ENCODE peak calls at places on chromosome 5, in four cellular contexts. W is HFFc6, R is neural crest cell, B is bronchial epithelial cell. F is an unnamed sample.

GRCh38 chr5:107739661-107740060 is 68.9 kb upstream of the EFNA5 start:
- DNase-seq in R (no peak), B (peak), W (no peak), F (no peak)

GRCh38 chr5:59744531-59744992 is 149.0 kb downstream of the PDE4D start:
- DNase-seq in W (peak), B (peak), R (no peak), F (no peak)

GRCh38 chr5:173554038-173554955 is 62.2 kb downstream of the BOD1 start:
- DNase-seq in W (no peak), B (no peak), R (no peak), F (no peak)

GRCh38 chr5:172150514-172151425 is 37.3 kb downstream of the STK10 start:
- DNase-seq in B (no peak), R (no peak), W (no peak), F (no peak)

GRCh38 chr5:96968074-96968473 is 32.2 kb downstream of the LNPEP start:
- DNase-seq in B (peak), R (no peak), W (peak), F (no peak)

GRCh38 chr5:8828596-8829321 is 717.1 kb downstream of the SEMA5A start:
- DNase-seq in R (no peak), B (no peak), W (peak), F (no peak)

GRCh38 chr5:43020294-43020711 is 19.8 kb downstream of the ANXA2R start:
- DNase-seq in R (no peak), B (no peak), W (no peak), F (no peak)

GRCh38 chr5:74109344-74109743 is 483.3 kb downstream of the ARHGEF28 start:
- DNase-seq in B (no peak), R (no peak), W (no peak), F (no peak)

GRCh38 chr5:178206166-178207101 is 2.1 kb downstream of the HNRNPAB start:
- DNase-seq in W (peak), R (no peak), B (no peak), F (no peak)

GRCh38 chr5:133397986-133398645 is 214.2 kb downstream of the FSTL4 start:
- DNase-seq in R (no peak), W (no peak), B (no peak), F (no peak)

GRCh38 chr5:1852324-1852947 is 30.3 kb downstream of the IRX4 start:
- DNase-seq in B (no peak), R (no peak), W (no peak), F (no peak)

GRCh38 chr5:58641533-58641932 is 58.7 kb downstream of the RAB3C start:
- DNase-seq in W (no peak), R (no peak), B (no peak), F (no peak)

GRCh38 chr5:175718401-175719108 is 60.7 kb downstream of the HRH2 start:
- DNase-seq in B (peak), R (peak), W (no peak), F (peak)

GRCh38 chr5:74231697-74232096 is 408.8 kb downstream of the ENC1 start:
- DNase-seq in R (no peak), W (no peak), B (peak), F (no peak)

GRCh38 chr5:42749020-42749419 is 7.6 kb upstream of the CCDC152 start:
- DNase-seq in R (no peak), W (no peak), B (peak), F (no peak)

GRCh38 chr5:156824800-156825199 is 25.3 kb upstream of the PPP1R2B start:
- DNase-seq in R (no peak), B (peak), W (peak), F (no peak)

GRCh38 chr5:170986598-170986997 is 124.8 kb downstream of the RANBP17 start:
- DNase-seq in R (no peak), B (peak), W (peak), F (no peak)

GRCh38 chr5:53114988-53115387 is 5.4 kb upstream of the MOCS2 start:
- DNase-seq in R (no peak), W (peak), B (peak), F (no peak)

GRCh38 chr5:73381587-73382411 is 66.8 kb downstream of the FOXD1 start:
- DNase-seq in R (no peak), B (no peak), W (no peak), F (peak)

GRCh38 chr5:133618141-133618540 is 5.8 kb upstream of the FSTL4 start:
- DNase-seq in W (no peak), R (no peak), B (no peak), F (no peak)

GRCh38 chr5:134851307-134851923 is 5.6 kb downstream of the C5orf24 start:
- DNase-seq in B (peak), R (no peak), W (peak), F (no peak)

GRCh38 chr5:128123936-128124335 is 40.4 kb downstream of the SLC12A2 start:
- DNase-seq in R (no peak), B (no peak), W (no peak), F (no peak)

GRCh38 chr5:59562756-59563389 is 330.7 kb downstream of the PDE4D start:
- DNase-seq in B (peak), W (peak), R (no peak), F (peak)

GRCh38 chr5:138654281-138654867 is 79.2 kb upstream of the HSPA9 start:
- DNase-seq in B (no peak), W (peak), R (no peak), F (peak)

GRCh38 chr5:138655530-138656245 is 80.5 kb upstream of the HSPA9 start:
- DNase-seq in R (no peak), B (no peak), W (no peak), F (no peak)

GRCh38 chr5:138650999-138651766 is 76.0 kb upstream of the HSPA9 start:
- DNase-seq in B (no peak), W (no peak), R (no peak), F (peak)

GRCh38 chr5:138651767-138652117 is 76.5 kb upstream of the HSPA9 start:
- DNase-seq in W (no peak), B (no peak), R (no peak), F (no peak)

DNA sequence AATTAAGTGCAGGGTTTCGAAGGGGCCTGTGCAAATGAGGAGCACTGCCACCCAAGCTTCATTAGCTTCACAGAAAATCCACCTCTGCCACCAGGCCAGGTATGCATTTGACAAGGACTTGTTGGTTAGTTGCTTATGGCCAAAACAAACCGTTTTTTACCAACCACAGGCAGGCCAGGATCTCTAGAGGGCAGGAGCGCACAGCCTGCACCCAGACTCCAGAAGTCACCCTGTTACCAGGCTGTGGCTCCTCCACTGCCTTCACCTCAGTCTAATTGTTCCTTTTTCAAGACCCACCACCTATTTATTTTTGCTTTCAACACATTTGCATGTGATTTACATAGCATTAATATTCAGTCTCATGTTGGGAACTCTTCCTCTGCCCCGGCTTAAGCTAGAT is 78.3 kb upstream of the HSPA9 start:
- DNase-seq in R (no peak), W (peak), B (peak), F (no peak)
- TF ChIP-seq CTCF in R (no peak), W (peak), B (peak), F (no peak)

GRCh38 chr5:138064526-138064925 is 19.3 kb upstream of the WNT8A start:
- DNase-seq in R (no peak), W (no peak), B (no peak), F (no peak)

GRCh38 chr5:138068742-138069375 is 15.0 kb upstream of the WNT8A start:
- DNase-seq in R (peak), W (peak), B (peak), F (peak)

GRCh38 chr5:138065102-138065501 is 18.7 kb upstream of the WNT8A start:
- DNase-seq in W (no peak), R (no peak), B (no peak), F (peak)
- TF ChIP-seq CTCF in W (peak), R (peak), B (peak), F (no peak)

DNA sequence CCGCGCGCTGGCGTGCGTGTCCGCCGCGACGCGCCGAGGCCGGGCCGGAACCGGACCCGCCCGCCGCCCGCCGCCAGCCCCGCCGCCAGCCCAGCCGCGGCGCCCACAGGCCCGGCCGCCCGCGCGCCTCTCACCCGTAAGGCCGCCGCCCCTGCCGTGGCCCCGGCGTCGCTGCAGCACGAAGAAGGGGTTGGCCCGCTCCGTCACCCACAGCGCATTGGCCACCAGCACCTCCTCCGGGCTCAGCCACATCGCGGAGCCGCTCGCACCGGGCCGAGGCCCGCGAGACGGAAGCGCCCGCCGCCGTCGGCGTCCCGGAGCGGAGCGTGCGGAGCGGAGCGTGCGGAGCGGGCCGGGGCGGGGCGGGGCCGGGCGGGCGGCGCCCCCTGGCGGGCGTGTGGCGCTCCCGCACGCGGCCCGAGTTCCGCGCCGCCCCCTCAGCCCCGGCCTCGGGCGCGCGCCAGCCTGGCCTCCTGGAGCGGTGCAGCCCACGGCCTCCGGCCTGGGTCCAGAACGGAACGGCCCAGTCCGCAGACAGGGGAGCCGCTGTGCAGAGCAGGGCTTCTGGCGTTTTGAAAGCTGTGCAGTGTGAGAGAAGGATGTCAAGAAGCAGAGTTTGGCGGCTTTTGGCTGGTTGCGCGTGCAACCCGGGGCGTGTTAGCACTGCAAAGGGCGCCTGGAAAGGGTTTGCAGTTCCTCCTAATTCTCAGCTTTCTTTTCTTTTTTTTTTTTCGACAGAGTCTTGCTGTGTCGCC is at the start of gene TBC1D9B:
- DNase-seq in B (peak), W (peak), R (peak), F (peak)
- TF ChIP-seq CTCF in B (peak), W (peak), R (peak), F (peak)

GRCh38 chr5:80129146-80129545 is 94.0 kb downstream of the THBS4 start:
- DNase-seq in W (no peak), B (no peak), R (no peak), F (no peak)
- TF ChIP-seq CTCF in W (no peak), B (no peak), R (no peak), F (no peak)

GRCh38 chr5:179801304-179802206 is 5.1 kb downstream of the MGAT4B start:
- DNase-seq in R (peak), B (peak), W (no peak), F (peak)
- TF ChIP-seq CTCF in R (peak), B (peak), W (peak), F (peak)

DNA sequence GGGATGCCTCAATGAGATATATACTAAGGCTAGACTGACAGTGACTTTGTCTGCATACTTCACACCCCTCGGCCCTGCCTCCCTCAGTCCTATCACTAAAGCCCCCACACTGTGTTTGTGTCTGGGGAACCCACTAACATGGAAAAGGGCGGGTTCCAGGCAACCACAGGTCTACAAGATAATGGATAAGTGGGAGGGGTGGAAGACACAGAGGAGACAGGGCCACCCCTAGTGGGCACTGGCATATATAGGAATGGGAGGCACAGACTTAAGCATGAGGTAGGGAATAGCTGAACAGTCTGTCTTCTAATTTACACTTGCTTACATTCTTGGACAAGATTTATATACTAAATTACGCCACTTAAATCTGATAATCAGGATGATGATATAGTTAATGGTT is 74.0 kb downstream of the SLIT3 start:
- DNase-seq in B (no peak), W (no peak), R (no peak), F (no peak)
- TF ChIP-seq CTCF in B (no peak), W (no peak), R (no peak), F (no peak)

DNA sequence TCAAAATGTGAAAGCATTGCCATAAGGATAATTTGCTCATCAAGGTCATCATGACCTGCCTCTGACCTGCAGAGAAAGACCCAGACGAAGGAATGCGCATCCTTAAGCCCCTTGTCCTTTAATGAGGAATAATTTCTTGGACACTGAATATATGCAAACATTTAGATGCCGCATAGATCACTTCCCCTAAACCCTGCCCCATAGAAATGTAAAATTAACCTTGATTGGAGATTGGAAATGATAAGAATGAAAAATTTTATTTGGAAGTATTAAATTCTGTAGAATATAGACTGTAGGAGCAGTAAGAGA is 233.1 kb downstream of the ARHGAP26 start:
- DNase-seq in B (no peak), R (no peak), W (no peak), F (no peak)
- TF ChIP-seq CTCF in B (no peak), R (no peak), W (peak), F (peak)

GRCh38 chr5:55308254-55308836 is 556 bp downstream of the MTREX start:
- DNase-seq in R (no peak), W (peak), B (peak), F (no peak)
- TF ChIP-seq CTCF in R (no peak), W (peak), B (no peak), F (no peak)

GRCh38 chr5:112238473-112238872 is 180.6 kb downstream of the EPB41L4A start:
- DNase-seq in W (no peak), B (no peak), R (no peak), F (no peak)
- TF ChIP-seq CTCF in W (no peak), B (no peak), R (no peak), F (no peak)

GRCh38 chr5:101045689-101046088 is 142.6 kb upstream of the ST8SIA4 start:
- DNase-seq in R (no peak), W (no peak), B (peak), F (no peak)
- TF ChIP-seq CTCF in R (no peak), W (no peak), B (no peak), F (no peak)